ENCODE peak calls at places on chromosome 17, in nine cellular contexts. J, V, O, P, W, F, U, R and L are unnamed samples.

GRCh38 chr17:36885161-36885735 is 52.0 kb upstream of the LHX1 start:
- DNase-seq in F (no peak), J (no peak), U (no peak), P (no peak), V (no peak), W (no peak), O (no peak), R (no peak), L (no peak)

GRCh38 chr17:53570731-53571130 is 252.0 kb upstream of the KIF2B start:
- DNase-seq in O (no peak), J (no peak), W (no peak), R (no peak), F (no peak), U (no peak), P (no peak), V (no peak), L (no peak)

GRCh38 chr17:82318169-82318498 is 726 bp upstream of the CD7 start:
- DNase-seq in O (no peak), V (no peak), U (no peak), F (no peak), R (no peak), W (no peak), J (no peak), P (no peak), L (no peak)

GRCh38 chr17:80761421-80761871 is 216.8 kb downstream of the RPTOR start:
- DNase-seq in U (no peak), P (no peak), J (no peak), V (no peak), R (no peak), F (no peak), O (no peak), W (no peak), L (peak; percentile 26)

GRCh38 chr17:56540791-56541190 is 52.7 kb upstream of the NOG start:
- DNase-seq in J (no peak), R (no peak), W (no peak), V (no peak), F (no peak), O (no peak), U (no peak), P (no peak), L (no peak)

GRCh38 chr17:79019631-79020584 is 4.1 kb upstream of the C1QTNF1 start:
- DNase-seq in J (peak; percentile 71), U (peak; percentile 66), F (peak; percentile 69), R (peak; percentile 86), V (peak; percentile 80), P (peak; percentile 82), W (peak; percentile 62), O (no peak), L (peak; percentile 85)

GRCh38 chr17:54785643-54786258 is 114.9 kb upstream of the TOM1L1 start:
- DNase-seq in U (no peak), O (no peak), F (no peak), W (no peak), P (no peak), J (no peak), V (no peak), R (no peak), L (no peak)

GRCh38 chr17:78112508-78113471 is 15.8 kb downstream of the TMC6 start:
- DNase-seq in U (peak; percentile 60), R (no peak), V (peak; percentile 79), W (peak; percentile 80), J (peak; percentile 87), F (peak; percentile 85), O (peak; percentile 100), P (peak; percentile 73), L (peak; percentile 83)

GRCh38 chr17:61393550-61393903 is 6.1 kb upstream of the TBX2 start:
- DNase-seq in F (no peak), W (no peak), O (no peak), U (no peak), J (no peak), R (no peak), V (no peak), P (peak; percentile 51), L (no peak)

GRCh38 chr17:35169964-35170363 is 22.3 kb downstream of the UNC45B start:
- DNase-seq in R (peak; percentile 26), F (no peak), V (no peak), W (no peak), P (no peak), J (no peak), O (no peak), U (no peak), L (no peak)

GRCh38 chr17:45732926-45733505 is 51.1 kb upstream of the CRHR1 start:
- DNase-seq in F (no peak), P (no peak), R (peak; percentile 64), V (no peak), J (no peak), O (no peak), W (no peak), U (no peak), L (peak; percentile 33)

GRCh38 chr17:37177234-37177633 is 198.6 kb upstream of the C17orf78 start:
- DNase-seq in J (no peak), R (no peak), P (no peak), O (no peak), V (no peak), U (no peak), F (no peak), W (no peak), L (no peak)

GRCh38 chr17:64028874-64029464 is 8.5 kb upstream of the ICAM2 start:
- DNase-seq in J (peak; percentile 77), F (peak; percentile 72), V (peak; percentile 60), W (peak; percentile 81), O (peak; percentile 64), U (no peak), P (peak; percentile 73), R (no peak), L (peak; percentile 73)
- TF ChIP-seq EP300 in J (no peak), F (no peak), V (no peak), W (no peak), O (no peak), U (no peak), P (no peak), R (no peak), L (no peak)

GRCh38 chr17:9225305-9226101 is 204.2 kb downstream of the NTN1 start:
- DNase-seq in J (no peak), W (no peak), V (no peak), P (no peak), F (no peak), R (no peak), U (no peak), O (peak; percentile 78), L (peak; percentile 50)

GRCh38 chr17:9226130-9226793 is 205.0 kb downstream of the NTN1 start:
- DNase-seq in J (no peak), W (no peak), O (no peak), F (no peak), V (no peak), U (no peak), P (no peak), R (no peak), L (peak; percentile 57)

GRCh38 chr17:9226794-9227135 is 205.5 kb downstream of the NTN1 start:
- DNase-seq in J (no peak), O (peak; percentile 71), R (no peak), F (no peak), P (no peak), U (no peak), W (no peak), V (no peak), L (peak; percentile 63)

GRCh38 chr17:9223531-9223930 is 202.2 kb downstream of the NTN1 start:
- DNase-seq in U (no peak), V (no peak), R (no peak), P (no peak), O (no peak), W (no peak), F (no peak), J (no peak), L (no peak)

DNA sequence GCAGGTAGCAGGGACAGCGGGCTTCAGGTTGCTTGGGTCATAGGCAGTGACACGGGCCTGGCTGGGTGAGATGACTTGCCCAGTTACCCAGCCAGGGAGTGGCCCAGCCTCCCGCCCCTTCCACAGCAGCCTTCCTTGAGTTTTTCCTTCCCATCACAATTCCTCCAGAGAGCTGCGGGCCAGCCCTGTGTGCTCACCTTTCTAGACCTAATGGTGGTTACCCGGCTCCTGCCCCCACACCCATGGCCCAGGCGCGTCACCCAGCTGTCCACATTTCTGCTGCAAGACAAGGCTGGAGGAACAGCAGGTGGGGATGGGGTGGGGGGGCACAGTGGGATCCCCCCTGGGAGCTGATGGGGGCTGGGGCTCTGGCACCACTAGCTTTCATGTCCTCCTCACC is 203.2 kb downstream of the NTN1 start:
- DNase-seq in F (no peak), J (no peak), P (no peak), R (no peak), V (no peak), U (no peak), W (no peak), O (no peak), L (no peak)
- TF ChIP-seq POLR2A in F (no peak), J (no peak), P (no peak), R (no peak), V (no peak), U (no peak), W (no peak), O (no peak), L (no peak)

DNA sequence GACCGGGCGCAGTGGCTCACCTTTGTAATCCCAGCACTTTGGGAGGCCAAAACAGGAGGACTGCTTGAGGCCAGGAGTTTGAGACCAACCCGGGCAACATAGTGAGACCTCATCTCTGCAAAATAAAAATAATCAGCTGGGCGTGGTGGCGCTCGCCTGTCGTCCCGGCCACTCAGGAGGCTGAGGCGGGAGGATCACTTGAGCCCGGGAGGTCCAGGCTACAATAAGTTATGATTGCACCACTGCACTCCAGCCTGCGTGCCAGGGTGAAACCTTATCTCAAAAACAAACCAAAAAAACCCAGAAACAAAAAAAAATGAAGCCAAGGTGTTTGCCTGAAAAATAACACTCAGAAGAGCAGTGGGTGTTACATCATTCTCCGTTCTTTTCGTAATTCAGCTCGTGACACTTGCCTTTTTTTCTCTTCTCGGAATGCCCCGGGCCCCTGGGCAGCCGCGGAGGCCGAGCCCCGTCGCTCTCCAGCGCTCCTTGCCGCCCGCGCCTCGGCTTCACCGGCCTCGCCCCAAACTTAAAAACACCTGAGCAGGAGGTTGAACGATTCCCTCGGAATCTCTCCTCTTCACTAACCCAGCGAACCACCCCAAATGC is 17.0 kb downstream of the PRCD start:
- DNase-seq in F (peak; percentile 36), V (no peak), R (no peak), W (peak; percentile 51), J (peak; percentile 36), U (no peak), O (no peak), P (peak; percentile 53), L (no peak)
- TF ChIP-seq EP300 in F (no peak), V (no peak), R (no peak), W (no peak), J (no peak), U (no peak), O (no peak), P (no peak), L (no peak)

DNA sequence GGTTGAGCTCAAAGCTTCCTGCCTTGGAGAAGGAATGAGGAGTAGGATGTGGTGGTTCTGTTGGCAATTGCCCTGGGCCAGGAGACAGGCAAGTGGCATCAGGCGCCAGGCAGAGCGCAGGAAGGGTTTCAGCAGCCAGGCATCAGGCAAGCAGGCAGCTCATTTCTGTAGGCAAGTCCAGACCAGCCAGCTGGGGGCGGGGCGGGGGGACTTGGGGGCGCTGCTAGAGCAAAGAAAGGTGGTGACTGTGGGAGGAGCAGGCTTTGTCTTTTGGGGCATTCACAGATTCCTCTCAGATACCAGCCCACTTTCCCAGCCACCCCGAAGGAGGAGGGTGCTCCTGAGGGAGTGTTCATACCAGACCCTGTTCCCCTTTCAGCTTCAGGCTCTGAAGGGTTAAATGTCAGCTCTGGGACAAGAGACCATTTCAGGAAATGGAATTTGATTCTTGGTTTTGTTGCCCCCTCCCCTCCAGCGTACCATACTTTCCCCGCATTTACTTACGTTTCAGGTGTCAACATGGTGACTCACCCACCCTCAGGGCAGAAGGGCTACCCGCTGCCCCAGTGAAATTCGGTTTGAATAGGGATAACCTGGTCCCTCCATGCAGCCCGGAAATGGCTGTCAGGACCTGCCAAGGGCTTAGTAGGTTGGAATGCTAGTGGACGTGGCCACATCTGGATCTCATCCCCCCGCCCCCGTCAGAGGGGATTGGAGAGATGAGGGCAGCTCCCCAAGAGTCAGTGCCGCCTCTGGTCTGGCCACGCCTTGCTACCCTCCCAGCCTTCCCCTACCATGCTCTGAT is 13.2 kb downstream of the NGFR start:
- DNase-seq in U (no peak), O (peak; percentile 83), V (no peak), R (no peak), W (no peak), P (peak; percentile 62), F (no peak), J (no peak), L (no peak)
- TF ChIP-seq POLR2A in U (no peak), O (peak; percentile 48), V (no peak), R (no peak), W (no peak), P (no peak), F (no peak), J (no peak), L (no peak)